ENCODE peak calls at places on chromosome 6, in ten cellular contexts. One of them, this sample, is unnamed.

GRCh38 chr6:121614115-121614514 is 178.7 kb downstream of the GJA1 start:
- DNase-seq in CD8-positive, alpha-beta T cell: no peak
- DNase-seq in right lobe of liver: no peak
- DNase-seq in hepatocyte: no peak
- DNase-seq in lung: no peak
- DNase-seq in psoas muscle: no peak
- DNase-seq in heart left ventricle: no peak
- DNase-seq in OCI-LY7: no peak
- DNase-seq in upper lobe of right lung: no peak
- DNase-seq in cardiac muscle cell: peak; percentile 65
- DNase-seq in this sample: no peak

GRCh38 chr6:88650029-88650619 is 313.3 kb downstream of the RNGTT start:
- DNase-seq in CD8-positive, alpha-beta T cell: no peak
- DNase-seq in right lobe of liver: no peak
- DNase-seq in hepatocyte: no peak
- DNase-seq in lung: no peak
- DNase-seq in psoas muscle: no peak
- DNase-seq in heart left ventricle: no peak
- DNase-seq in OCI-LY7: peak; percentile 46
- DNase-seq in upper lobe of right lung: no peak
- DNase-seq in cardiac muscle cell: peak; percentile 70
- DNase-seq in this sample: no peak

GRCh38 chr6:80872194-80872950 is 765.9 kb downstream of the BCKDHB start:
- DNase-seq in CD8-positive, alpha-beta T cell: no peak
- DNase-seq in right lobe of liver: peak; percentile 88
- DNase-seq in hepatocyte: no peak
- DNase-seq in lung: no peak
- DNase-seq in psoas muscle: peak; percentile 52
- DNase-seq in heart left ventricle: peak; percentile 25
- DNase-seq in OCI-LY7: no peak
- DNase-seq in upper lobe of right lung: no peak
- DNase-seq in cardiac muscle cell: peak; percentile 25
- DNase-seq in this sample: no peak

GRCh38 chr6:75932067-75932466 is 140.4 kb downstream of the IMPG1 start:
- DNase-seq in CD8-positive, alpha-beta T cell: no peak
- DNase-seq in right lobe of liver: no peak
- DNase-seq in hepatocyte: peak; percentile 69
- DNase-seq in lung: no peak
- DNase-seq in psoas muscle: no peak
- DNase-seq in heart left ventricle: no peak
- DNase-seq in OCI-LY7: peak; percentile 12
- DNase-seq in upper lobe of right lung: no peak
- DNase-seq in cardiac muscle cell: peak; percentile 44
- DNase-seq in this sample: peak; percentile 47

GRCh38 chr6:129317931-129318820 is 391.8 kb downstream of the ARHGAP18 start:
- DNase-seq in CD8-positive, alpha-beta T cell: no peak
- DNase-seq in right lobe of liver: no peak
- DNase-seq in hepatocyte: no peak
- DNase-seq in lung: no peak
- DNase-seq in psoas muscle: no peak
- DNase-seq in heart left ventricle: no peak
- DNase-seq in OCI-LY7: no peak
- DNase-seq in upper lobe of right lung: no peak
- DNase-seq in cardiac muscle cell: peak; percentile 81
- DNase-seq in this sample: no peak

GRCh38 chr6:89941031-89941775 is 46.9 kb downstream of the GJA10 start:
- DNase-seq in CD8-positive, alpha-beta T cell: no peak
- DNase-seq in right lobe of liver: peak; percentile 65
- DNase-seq in hepatocyte: peak; percentile 14
- DNase-seq in lung: peak; percentile 48
- DNase-seq in psoas muscle: peak; percentile 67
- DNase-seq in heart left ventricle: no peak
- DNase-seq in OCI-LY7: no peak
- DNase-seq in upper lobe of right lung: peak; percentile 74
- DNase-seq in cardiac muscle cell: peak; percentile 14
- DNase-seq in this sample: peak; percentile 70

GRCh38 chr6:16969699-16970695 is 131.9 kb upstream of the STMND1 start:
- DNase-seq in CD8-positive, alpha-beta T cell: no peak
- DNase-seq in right lobe of liver: no peak
- DNase-seq in hepatocyte: no peak
- DNase-seq in lung: no peak
- DNase-seq in psoas muscle: no peak
- DNase-seq in heart left ventricle: no peak
- DNase-seq in OCI-LY7: no peak
- DNase-seq in upper lobe of right lung: no peak
- DNase-seq in cardiac muscle cell: no peak
- DNase-seq in this sample: no peak

GRCh38 chr6:38262609-38263008 is 377.1 kb downstream of the BTBD9 start:
- DNase-seq in CD8-positive, alpha-beta T cell: no peak
- DNase-seq in right lobe of liver: no peak
- DNase-seq in hepatocyte: no peak
- DNase-seq in lung: no peak
- DNase-seq in psoas muscle: no peak
- DNase-seq in heart left ventricle: no peak
- DNase-seq in OCI-LY7: no peak
- DNase-seq in upper lobe of right lung: no peak
- DNase-seq in cardiac muscle cell: no peak
- DNase-seq in this sample: no peak

DNA sequence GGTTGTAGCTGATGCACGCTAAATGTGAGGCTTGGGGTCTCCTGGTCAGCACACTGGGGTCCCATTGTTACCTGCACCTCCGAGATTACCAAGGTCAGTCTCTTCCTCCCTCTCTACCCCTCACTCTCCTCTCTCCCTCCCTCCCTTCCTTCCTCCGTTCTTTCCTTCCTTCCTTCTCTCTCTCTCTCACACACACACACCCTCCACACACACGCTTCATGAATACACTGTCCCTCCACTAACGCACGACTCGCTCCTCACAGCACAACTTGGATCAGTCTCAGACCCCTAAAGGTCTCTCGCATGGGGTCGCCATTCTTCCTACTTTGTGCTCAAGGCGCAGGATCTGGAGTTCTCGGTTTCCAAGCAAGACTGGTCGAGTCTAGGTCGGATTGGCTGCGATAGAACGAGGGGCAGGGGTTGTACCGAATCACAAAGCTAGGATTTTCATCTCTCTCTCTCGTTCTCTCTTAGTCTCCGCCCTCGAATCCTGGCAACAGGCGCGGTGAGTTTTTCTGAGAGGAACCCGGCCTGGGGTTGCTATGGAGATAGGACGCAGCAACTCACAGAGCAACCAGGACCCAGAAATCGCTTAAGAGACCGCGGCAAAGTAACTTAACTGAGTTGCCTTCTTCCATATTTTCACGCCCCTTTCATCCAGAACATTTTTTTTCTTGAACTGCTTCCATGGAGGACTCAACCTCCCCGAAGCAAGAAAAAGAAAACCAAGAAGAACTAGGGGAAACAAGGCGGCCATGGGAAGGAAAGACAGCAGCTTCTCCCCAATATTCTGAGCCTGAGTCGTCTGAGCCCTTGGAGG is at the start of gene RSPH4A:
- DNase-seq in CD8-positive, alpha-beta T cell: peak; percentile 61
- DNase-seq in right lobe of liver: peak; percentile 76
- DNase-seq in hepatocyte: peak; percentile 96
- DNase-seq in lung: peak; percentile 91
- DNase-seq in psoas muscle: peak; percentile 89
- DNase-seq in heart left ventricle: peak; percentile 89
- DNase-seq in OCI-LY7: peak; percentile 25
- DNase-seq in upper lobe of right lung: peak; percentile 91
- DNase-seq in cardiac muscle cell: peak; percentile 96
- DNase-seq in this sample: peak; percentile 90
- TF ChIP-seq CTCF in CD8-positive, alpha-beta T cell: no peak
- TF ChIP-seq CTCF in right lobe of liver: no peak
- TF ChIP-seq CTCF in hepatocyte: peak; percentile 30
- TF ChIP-seq CTCF in lung: no peak
- TF ChIP-seq CTCF in psoas muscle: no peak
- TF ChIP-seq CTCF in heart left ventricle: no peak
- TF ChIP-seq CTCF in OCI-LY7: no peak
- TF ChIP-seq CTCF in upper lobe of right lung: no peak
- TF ChIP-seq CTCF in cardiac muscle cell: peak; percentile 43
- TF ChIP-seq CTCF in this sample: no peak

GRCh38 chr6:30935018-30935417 is 3.0 kb upstream of the SFTA2 start:
- DNase-seq in CD8-positive, alpha-beta T cell: no peak
- DNase-seq in right lobe of liver: no peak
- DNase-seq in hepatocyte: peak; percentile 77
- DNase-seq in lung: peak; percentile 85
- DNase-seq in psoas muscle: no peak
- DNase-seq in heart left ventricle: no peak
- DNase-seq in OCI-LY7: no peak
- DNase-seq in upper lobe of right lung: no peak
- DNase-seq in cardiac muscle cell: peak; percentile 52
- DNase-seq in this sample: no peak

GRCh38 chr6:30940361-30941001 is at the start of gene MUCL3:
- DNase-seq in CD8-positive, alpha-beta T cell: no peak
- DNase-seq in right lobe of liver: no peak
- DNase-seq in hepatocyte: no peak
- DNase-seq in lung: no peak
- DNase-seq in psoas muscle: no peak
- DNase-seq in heart left ventricle: no peak
- DNase-seq in OCI-LY7: no peak
- DNase-seq in upper lobe of right lung: no peak
- DNase-seq in cardiac muscle cell: no peak
- DNase-seq in this sample: peak; percentile 75

GRCh38 chr6:30938730-30939129 is 2.0 kb upstream of the MUCL3 start:
- DNase-seq in CD8-positive, alpha-beta T cell: no peak
- DNase-seq in right lobe of liver: no peak
- DNase-seq in hepatocyte: no peak
- DNase-seq in lung: no peak
- DNase-seq in psoas muscle: no peak
- DNase-seq in heart left ventricle: no peak
- DNase-seq in OCI-LY7: no peak
- DNase-seq in upper lobe of right lung: no peak
- DNase-seq in cardiac muscle cell: no peak
- DNase-seq in this sample: no peak

GRCh38 chr6:30939473-30939872 is 1.3 kb upstream of the MUCL3 start:
- DNase-seq in CD8-positive, alpha-beta T cell: no peak
- DNase-seq in right lobe of liver: no peak
- DNase-seq in hepatocyte: no peak
- DNase-seq in lung: no peak
- DNase-seq in psoas muscle: no peak
- DNase-seq in heart left ventricle: no peak
- DNase-seq in OCI-LY7: no peak
- DNase-seq in upper lobe of right lung: no peak
- DNase-seq in cardiac muscle cell: no peak
- DNase-seq in this sample: peak; percentile 52

GRCh38 chr6:30937265-30937664 is 3.5 kb upstream of the MUCL3 start:
- DNase-seq in CD8-positive, alpha-beta T cell: no peak
- DNase-seq in right lobe of liver: no peak
- DNase-seq in hepatocyte: no peak
- DNase-seq in lung: peak; percentile 65
- DNase-seq in psoas muscle: no peak
- DNase-seq in heart left ventricle: no peak
- DNase-seq in OCI-LY7: no peak
- DNase-seq in upper lobe of right lung: peak; percentile 82
- DNase-seq in cardiac muscle cell: no peak
- DNase-seq in this sample: no peak
- H3K4me1 ChIP-seq in CD8-positive, alpha-beta T cell: no peaks in the 10 kb centered on the region
- H3K4me1 ChIP-seq in right lobe of liver: no peaks in the 10 kb centered on the region
- H3K4me1 ChIP-seq in hepatocyte: peaks cover 8% of the 10 kb centered on the region
- H3K4me1 ChIP-seq in lung: peaks cover 16% of the 10 kb centered on the region
- H3K4me1 ChIP-seq in psoas muscle: no peaks in the 10 kb centered on the region
- H3K4me1 ChIP-seq in heart left ventricle: no peaks in the 10 kb centered on the region
- H3K4me1 ChIP-seq in OCI-LY7: no peaks in the 10 kb centered on the region
- H3K4me1 ChIP-seq in upper lobe of right lung: peaks cover 11% of the 10 kb centered on the region
- H3K4me1 ChIP-seq in cardiac muscle cell: no peaks in the 10 kb centered on the region
- H3K4me1 ChIP-seq in this sample: no peaks in the 10 kb centered on the region

GRCh38 chr6:168447741-168448140 is 6.8 kb downstream of the SMOC2 start:
- DNase-seq in CD8-positive, alpha-beta T cell: no peak
- DNase-seq in right lobe of liver: no peak
- DNase-seq in hepatocyte: no peak
- DNase-seq in lung: no peak
- DNase-seq in psoas muscle: no peak
- DNase-seq in heart left ventricle: no peak
- DNase-seq in OCI-LY7: no peak
- DNase-seq in upper lobe of right lung: no peak
- DNase-seq in cardiac muscle cell: no peak
- DNase-seq in this sample: no peak

GRCh38 chr6:168450921-168451320 is 9.9 kb downstream of the SMOC2 start:
- DNase-seq in CD8-positive, alpha-beta T cell: no peak
- DNase-seq in right lobe of liver: no peak
- DNase-seq in hepatocyte: no peak
- DNase-seq in lung: no peak
- DNase-seq in psoas muscle: no peak
- DNase-seq in heart left ventricle: no peak
- DNase-seq in OCI-LY7: no peak
- DNase-seq in upper lobe of right lung: no peak
- DNase-seq in cardiac muscle cell: no peak
- DNase-seq in this sample: no peak

GRCh38 chr6:168452685-168453377 is 11.8 kb downstream of the SMOC2 start:
- DNase-seq in CD8-positive, alpha-beta T cell: no peak
- DNase-seq in right lobe of liver: no peak
- DNase-seq in hepatocyte: no peak
- DNase-seq in lung: no peak
- DNase-seq in psoas muscle: no peak
- DNase-seq in heart left ventricle: no peak
- DNase-seq in OCI-LY7: no peak
- DNase-seq in upper lobe of right lung: no peak
- DNase-seq in cardiac muscle cell: peak; percentile 28
- DNase-seq in this sample: peak; percentile 43

GRCh38 chr6:168448243-168448855 is 7.4 kb downstream of the SMOC2 start:
- DNase-seq in CD8-positive, alpha-beta T cell: no peak
- DNase-seq in right lobe of liver: no peak
- DNase-seq in hepatocyte: no peak
- DNase-seq in lung: no peak
- DNase-seq in psoas muscle: no peak
- DNase-seq in heart left ventricle: no peak
- DNase-seq in OCI-LY7: no peak
- DNase-seq in upper lobe of right lung: no peak
- DNase-seq in cardiac muscle cell: no peak
- DNase-seq in this sample: no peak

DNA sequence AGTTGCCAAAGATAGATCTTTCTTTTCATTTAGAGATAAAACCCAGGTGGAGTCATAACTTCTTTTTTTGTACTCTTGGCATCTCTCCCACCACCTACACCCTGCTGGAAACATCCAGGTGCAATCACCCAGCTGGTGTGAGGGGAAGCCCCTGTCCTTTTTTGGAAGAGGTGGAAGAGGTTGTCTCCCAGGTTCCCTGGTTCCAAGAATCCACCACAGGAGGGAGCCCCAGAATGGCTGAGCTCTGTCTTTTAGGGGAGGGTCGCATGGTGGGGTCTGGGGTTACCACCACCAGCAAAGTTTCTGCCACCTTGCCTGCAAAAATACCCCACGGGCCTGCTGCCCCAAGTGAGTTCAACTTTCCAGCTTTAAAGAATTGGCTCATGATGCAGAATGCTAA is 10.8 kb downstream of the SMOC2 start:
- DNase-seq in CD8-positive, alpha-beta T cell: no peak
- DNase-seq in right lobe of liver: no peak
- DNase-seq in hepatocyte: no peak
- DNase-seq in lung: no peak
- DNase-seq in psoas muscle: no peak
- DNase-seq in heart left ventricle: no peak
- DNase-seq in OCI-LY7: no peak
- DNase-seq in upper lobe of right lung: no peak
- DNase-seq in cardiac muscle cell: no peak
- DNase-seq in this sample: no peak
- TF ChIP-seq CTCF in CD8-positive, alpha-beta T cell: no peak
- TF ChIP-seq CTCF in right lobe of liver: no peak
- TF ChIP-seq CTCF in hepatocyte: peak; percentile 50
- TF ChIP-seq CTCF in lung: no peak
- TF ChIP-seq CTCF in psoas muscle: no peak
- TF ChIP-seq CTCF in heart left ventricle: no peak
- TF ChIP-seq CTCF in OCI-LY7: no peak
- TF ChIP-seq CTCF in upper lobe of right lung: peak; percentile 25
- TF ChIP-seq CTCF in cardiac muscle cell: peak; percentile 36
- TF ChIP-seq CTCF in this sample: no peak

DNA sequence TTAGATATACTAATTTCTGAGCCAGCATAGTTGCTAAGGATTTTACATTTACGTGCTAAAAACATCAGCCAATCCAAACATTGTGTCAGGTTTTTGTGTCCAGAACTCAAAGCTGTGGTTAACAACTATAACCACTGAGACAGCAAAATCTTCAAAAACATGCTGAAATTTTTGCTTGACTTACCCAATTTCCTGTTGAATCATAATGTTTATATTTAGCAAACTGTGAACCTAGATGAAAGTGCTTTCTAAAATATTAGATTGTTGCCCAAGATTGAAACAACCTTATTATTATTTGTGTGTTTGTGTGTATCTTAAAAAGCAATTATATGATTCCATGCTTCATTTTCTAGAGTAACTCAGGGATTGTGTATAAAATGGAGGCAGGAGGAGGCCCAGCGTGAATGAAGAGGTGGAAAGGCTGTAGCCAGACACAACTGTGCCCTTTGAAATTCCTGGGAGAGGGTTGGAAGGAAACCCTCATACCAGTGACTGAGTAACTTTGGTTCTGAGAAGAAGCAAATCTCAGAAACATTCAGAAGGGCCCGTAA is 48.0 kb downstream of the ARMC2 start:
- DNase-seq in CD8-positive, alpha-beta T cell: no peak
- DNase-seq in right lobe of liver: no peak
- DNase-seq in hepatocyte: no peak
- DNase-seq in lung: no peak
- DNase-seq in psoas muscle: no peak
- DNase-seq in heart left ventricle: no peak
- DNase-seq in OCI-LY7: no peak
- DNase-seq in upper lobe of right lung: no peak
- DNase-seq in cardiac muscle cell: peak; percentile 94
- DNase-seq in this sample: no peak
- H3K4me1 ChIP-seq in CD8-positive, alpha-beta T cell: peaks cover 14% of the 10 kb centered on the region
- H3K4me1 ChIP-seq in right lobe of liver: no peaks in the 10 kb centered on the region
- H3K4me1 ChIP-seq in hepatocyte: no peaks in the 10 kb centered on the region
- H3K4me1 ChIP-seq in lung: no peaks in the 10 kb centered on the region
- H3K4me1 ChIP-seq in psoas muscle: peaks cover 37% of the 10 kb centered on the region
- H3K4me1 ChIP-seq in heart left ventricle: peaks cover 19% of the 10 kb centered on the region
- H3K4me1 ChIP-seq in OCI-LY7: peaks cover 16% of the 10 kb centered on the region
- H3K4me1 ChIP-seq in upper lobe of right lung: peaks cover 21% of the 10 kb centered on the region
- H3K4me1 ChIP-seq in cardiac muscle cell: no peaks in the 10 kb centered on the region
- H3K4me1 ChIP-seq in this sample: peaks cover 10% of the 10 kb centered on the region